ENCODE peak calls at places on chromosomes 13 and 19, in five cellular contexts. One of them, this sample, is unnamed. For H3K9me2, the result is how much of the 10 kb centered on the place peaks cover.

GRCh38 chr19:10887616-10888367 is 16.4 kb downstream of the CARM1 start:
- DNase-seq in Karpas-422: peak
- DNase-seq in MM.1S: no peak
- DNase-seq in PC-9: no peak
- DNase-seq in GM23338: no peak
- DNase-seq in this sample: no peak

GRCh38 chr13:74062933-74063332 is 71.3 kb downstream of the KLF12 start:
- DNase-seq in Karpas-422: peak
- DNase-seq in MM.1S: peak
- DNase-seq in PC-9: no peak
- DNase-seq in GM23338: no peak
- DNase-seq in this sample: no peak

GRCh38 chr19:46489445-46490272 is 6.0 kb downstream of the PNMA8B start:
- DNase-seq in MM.1S: no peak
- DNase-seq in Karpas-422: no peak
- DNase-seq in PC-9: no peak
- DNase-seq in GM23338: peak
- DNase-seq in this sample: peak

GRCh38 chr13:112740502-112741131 is 50.8 kb downstream of the ATP11A start:
- DNase-seq in MM.1S: no peak
- DNase-seq in GM23338: no peak
- DNase-seq in PC-9: no peak
- DNase-seq in Karpas-422: no peak
- DNase-seq in this sample: no peak

GRCh38 chr13:34720618-34721017 is 221.5 kb upstream of the NBEA start:
- DNase-seq in MM.1S: no peak
- DNase-seq in Karpas-422: no peak
- DNase-seq in PC-9: no peak
- DNase-seq in GM23338: no peak
- DNase-seq in this sample: no peak

GRCh38 chr19:42544146-42544545 is 15.9 kb upstream of the CEACAM1 start:
- DNase-seq in GM23338: no peak
- DNase-seq in Karpas-422: no peak
- DNase-seq in MM.1S: no peak
- DNase-seq in PC-9: no peak
- DNase-seq in this sample: no peak

GRCh38 chr13:108957369-108958012 is 328.1 kb downstream of the MYO16 start:
- DNase-seq in GM23338: peak
- DNase-seq in MM.1S: no peak
- DNase-seq in Karpas-422: no peak
- DNase-seq in PC-9: peak
- DNase-seq in this sample: no peak

GRCh38 chr13:101305981-101306411 is 110.3 kb downstream of the NALCN start:
- DNase-seq in MM.1S: no peak
- DNase-seq in PC-9: no peak
- DNase-seq in GM23338: no peak
- DNase-seq in Karpas-422: no peak
- DNase-seq in this sample: peak

GRCh38 chr13:43744630-43745029 is 42.1 kb downstream of the ENOX1 start:
- DNase-seq in GM23338: peak
- DNase-seq in Karpas-422: no peak
- DNase-seq in PC-9: no peak
- DNase-seq in MM.1S: no peak
- DNase-seq in this sample: no peak

GRCh38 chr19:47757617-47758432 is 12.5 kb downstream of the NOP53 start:
- DNase-seq in MM.1S: no peak
- DNase-seq in Karpas-422: no peak
- DNase-seq in GM23338: no peak
- DNase-seq in PC-9: no peak
- DNase-seq in this sample: no peak
- H3K9me2 ChIP-seq in MM.1S: under half
- H3K9me2 ChIP-seq in Karpas-422: under half
- H3K9me2 ChIP-seq in GM23338: under half
- H3K9me2 ChIP-seq in PC-9: under half
- H3K9me2 ChIP-seq in this sample: under half

DNA sequence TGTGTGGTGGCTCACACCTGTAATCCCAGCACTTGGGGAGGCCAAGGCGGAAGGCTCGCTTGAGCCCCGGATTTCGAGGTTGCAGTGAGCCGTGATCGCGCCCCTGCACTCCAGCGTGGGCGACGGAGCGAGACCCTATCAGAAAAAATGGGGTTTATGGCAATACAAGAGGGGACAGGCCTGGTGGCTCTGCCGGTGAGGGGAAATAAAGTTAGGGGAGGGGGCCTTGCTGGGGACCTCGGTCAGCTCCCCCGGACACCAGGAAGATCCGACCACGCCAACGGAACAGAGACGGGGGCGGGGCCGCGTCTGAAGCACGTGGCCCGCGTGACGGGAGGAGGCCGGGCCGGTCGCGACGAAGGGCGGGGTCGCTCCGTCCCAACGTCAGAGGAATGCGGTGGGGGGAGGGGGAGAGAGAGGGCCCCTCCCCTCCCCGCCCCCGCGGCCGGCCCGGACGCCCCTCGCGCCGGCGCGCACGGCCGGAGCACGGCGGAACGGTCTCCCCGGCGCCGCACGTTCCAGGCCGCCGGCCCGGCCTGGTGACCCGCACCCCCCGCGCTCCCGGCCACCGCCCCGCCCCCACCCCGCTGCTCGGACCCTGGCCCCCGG is 1.9 kb upstream of the HNRNPL start:
- DNase-seq in Karpas-422: peak
- DNase-seq in PC-9: peak
- DNase-seq in MM.1S: peak
- DNase-seq in GM23338: peak
- DNase-seq in this sample: peak
- H3K9me2 ChIP-seq in Karpas-422: under half
- H3K9me2 ChIP-seq in PC-9: under half
- H3K9me2 ChIP-seq in MM.1S: under half
- H3K9me2 ChIP-seq in GM23338: under half
- H3K9me2 ChIP-seq in this sample: under half

DNA sequence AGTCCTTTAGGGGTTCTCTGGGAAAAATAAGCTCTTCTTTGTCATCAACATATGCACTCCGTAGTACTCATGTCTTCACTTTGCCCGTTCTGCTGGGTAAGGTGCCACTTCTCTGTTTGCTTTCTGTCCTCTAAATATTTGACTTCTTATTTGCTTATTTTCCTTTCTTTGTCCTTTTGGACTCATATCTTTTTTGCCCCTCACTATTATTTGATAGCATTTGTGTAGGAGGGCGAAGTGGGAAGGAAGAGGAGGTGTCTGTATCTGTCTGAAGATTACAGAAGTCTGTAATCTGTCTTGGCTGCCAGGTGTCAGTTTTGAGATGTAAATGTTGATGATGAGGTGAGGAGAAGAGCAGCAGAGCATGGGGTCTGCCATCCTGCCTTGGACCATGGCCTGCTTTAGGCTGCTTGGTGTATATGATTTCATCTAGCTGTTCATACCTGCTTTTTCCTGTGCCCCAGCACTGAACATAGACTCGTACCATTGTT is 30.8 kb downstream of the USPL1 start:
- DNase-seq in GM23338: no peak
- DNase-seq in PC-9: no peak
- DNase-seq in MM.1S: no peak
- DNase-seq in Karpas-422: peak
- DNase-seq in this sample: no peak
- H3K9me2 ChIP-seq in GM23338: under half
- H3K9me2 ChIP-seq in PC-9: under half
- H3K9me2 ChIP-seq in MM.1S: under half
- H3K9me2 ChIP-seq in Karpas-422: under half
- H3K9me2 ChIP-seq in this sample: under half

GRCh38 chr19:4444765-4445741 is 12.5 kb downstream of the UBXN6 start:
- DNase-seq in Karpas-422: no peak
- DNase-seq in PC-9: no peak
- DNase-seq in MM.1S: no peak
- DNase-seq in GM23338: no peak
- DNase-seq in this sample: no peak
- H3K9me2 ChIP-seq in Karpas-422: under half
- H3K9me2 ChIP-seq in PC-9: under half
- H3K9me2 ChIP-seq in MM.1S: under half
- H3K9me2 ChIP-seq in GM23338: under half
- H3K9me2 ChIP-seq in this sample: under half

DNA sequence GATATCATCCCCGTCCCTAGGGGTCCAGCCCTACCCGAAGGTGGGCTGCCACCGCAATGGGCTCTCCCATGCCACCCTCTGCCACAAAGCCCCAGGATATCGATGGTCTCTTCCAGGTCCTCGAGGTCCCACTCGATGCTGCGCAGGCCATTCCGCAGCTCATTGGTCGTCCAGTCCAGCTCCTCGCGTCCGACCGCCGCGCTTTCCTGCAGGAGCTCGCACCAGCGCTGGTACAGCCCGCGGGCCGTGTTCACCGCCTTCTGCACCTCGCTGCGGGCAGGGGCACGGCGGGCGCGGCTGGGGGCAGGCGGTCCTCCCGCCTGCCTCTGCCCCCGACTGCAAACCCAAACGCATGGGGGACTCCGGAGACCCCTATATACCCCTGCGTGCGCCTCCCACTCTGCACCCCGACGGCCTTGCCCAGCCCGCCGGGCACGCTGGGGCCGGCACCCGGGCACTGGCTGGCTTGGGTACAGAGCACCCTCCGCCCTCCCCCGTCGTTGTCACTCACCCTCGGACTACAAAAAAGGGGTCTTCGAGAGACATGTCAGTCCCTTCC is 468 bp downstream of the STX10 start:
- DNase-seq in PC-9: peak
- DNase-seq in GM23338: peak
- DNase-seq in Karpas-422: peak
- DNase-seq in MM.1S: peak
- DNase-seq in this sample: peak
- H3K9me2 ChIP-seq in PC-9: under half
- H3K9me2 ChIP-seq in GM23338: under half
- H3K9me2 ChIP-seq in Karpas-422: under half
- H3K9me2 ChIP-seq in MM.1S: under half
- H3K9me2 ChIP-seq in this sample: under half

DNA sequence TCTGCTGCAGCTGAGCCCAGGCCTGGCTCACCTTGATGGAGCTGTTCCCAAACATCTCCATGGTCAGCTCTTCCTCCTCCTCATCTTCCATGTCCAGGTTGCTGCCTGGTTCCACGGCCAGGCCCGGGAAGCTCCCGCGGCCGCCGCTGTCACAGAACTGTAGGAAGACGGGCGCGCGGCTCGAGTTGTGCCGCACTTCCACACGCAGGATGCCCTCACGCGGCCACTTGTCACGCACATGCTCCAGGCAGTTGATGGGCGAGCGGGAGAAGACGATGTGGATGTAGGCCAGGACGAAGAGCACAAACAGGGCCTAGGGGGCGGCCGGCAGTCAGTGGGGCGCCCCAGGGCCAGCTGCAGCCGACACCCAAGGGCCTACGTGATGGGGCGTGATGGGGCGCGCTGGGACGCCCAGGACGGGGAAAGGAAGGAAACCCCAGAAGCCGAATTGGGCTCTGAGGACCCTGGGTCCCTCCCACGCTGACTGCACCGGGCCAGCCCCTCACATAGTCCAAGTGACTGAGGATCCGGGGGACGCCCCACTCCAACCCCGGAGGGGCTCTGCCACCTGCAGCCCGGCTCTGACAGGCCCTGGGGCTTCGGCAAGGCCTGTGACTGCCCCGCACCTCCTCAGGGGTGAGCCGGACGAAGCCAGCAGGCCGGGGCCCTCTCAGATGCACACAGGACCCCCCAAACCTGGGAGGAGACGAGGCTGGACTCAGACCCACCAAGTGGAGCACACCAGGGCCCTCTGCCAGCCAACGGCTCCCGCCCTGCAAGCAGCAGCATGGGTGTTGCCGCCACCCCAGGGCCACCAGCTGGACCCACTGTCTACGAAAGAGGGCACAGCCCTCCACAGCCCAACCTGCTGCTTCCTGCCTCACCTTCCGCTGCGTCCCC is 6.5 kb downstream of the TMEM259 start:
- DNase-seq in PC-9: no peak
- DNase-seq in GM23338: no peak
- DNase-seq in Karpas-422: no peak
- DNase-seq in MM.1S: no peak
- DNase-seq in this sample: no peak
- H3K9me2 ChIP-seq in PC-9: under half
- H3K9me2 ChIP-seq in GM23338: under half
- H3K9me2 ChIP-seq in Karpas-422: under half
- H3K9me2 ChIP-seq in MM.1S: under half
- H3K9me2 ChIP-seq in this sample: under half

DNA sequence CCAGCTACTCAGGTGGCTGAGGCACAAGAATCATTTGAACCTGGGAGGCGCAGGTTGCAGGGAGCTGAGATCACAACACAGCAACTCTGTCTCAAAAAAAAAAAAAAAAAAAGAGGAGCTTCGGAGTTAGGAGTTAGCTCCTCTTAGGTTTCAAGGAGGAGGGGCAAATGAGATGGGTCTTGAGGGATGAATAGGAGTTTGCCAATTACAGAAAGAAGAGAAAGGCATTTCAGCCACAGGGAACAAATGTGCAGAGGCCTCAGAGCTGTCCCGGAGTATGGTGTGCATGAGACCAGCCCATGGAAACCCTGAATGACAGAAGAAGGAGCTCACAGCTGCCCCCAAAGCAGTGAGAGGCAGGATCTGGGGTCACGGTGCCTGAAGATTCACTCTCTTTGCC is 24.6 kb downstream of the TLE2 start:
- DNase-seq in PC-9: no peak
- DNase-seq in GM23338: no peak
- DNase-seq in MM.1S: no peak
- DNase-seq in Karpas-422: no peak
- DNase-seq in this sample: no peak
- H3K9me2 ChIP-seq in PC-9: under half
- H3K9me2 ChIP-seq in GM23338: under half
- H3K9me2 ChIP-seq in MM.1S: under half
- H3K9me2 ChIP-seq in Karpas-422: under half
- H3K9me2 ChIP-seq in this sample: under half

GRCh38 chr13:110854866-110855265 is 60.0 kb downstream of the ANKRD10 start:
- DNase-seq in GM23338: no peak
- DNase-seq in MM.1S: no peak
- DNase-seq in PC-9: no peak
- DNase-seq in Karpas-422: no peak
- DNase-seq in this sample: no peak

GRCh38 chr13:110850006-110850405 is 64.9 kb downstream of the ANKRD10 start:
- DNase-seq in PC-9: no peak
- DNase-seq in Karpas-422: no peak
- DNase-seq in GM23338: no peak
- DNase-seq in MM.1S: no peak
- DNase-seq in this sample: no peak

GRCh38 chr13:110850840-110851239 is 64.0 kb downstream of the ANKRD10 start:
- DNase-seq in Karpas-422: no peak
- DNase-seq in GM23338: no peak
- DNase-seq in MM.1S: no peak
- DNase-seq in PC-9: no peak
- DNase-seq in this sample: no peak

GRCh38 chr13:110855363-110855762 is 59.5 kb downstream of the ANKRD10 start:
- DNase-seq in GM23338: no peak
- DNase-seq in PC-9: no peak
- DNase-seq in Karpas-422: no peak
- DNase-seq in MM.1S: peak
- DNase-seq in this sample: no peak

DNA sequence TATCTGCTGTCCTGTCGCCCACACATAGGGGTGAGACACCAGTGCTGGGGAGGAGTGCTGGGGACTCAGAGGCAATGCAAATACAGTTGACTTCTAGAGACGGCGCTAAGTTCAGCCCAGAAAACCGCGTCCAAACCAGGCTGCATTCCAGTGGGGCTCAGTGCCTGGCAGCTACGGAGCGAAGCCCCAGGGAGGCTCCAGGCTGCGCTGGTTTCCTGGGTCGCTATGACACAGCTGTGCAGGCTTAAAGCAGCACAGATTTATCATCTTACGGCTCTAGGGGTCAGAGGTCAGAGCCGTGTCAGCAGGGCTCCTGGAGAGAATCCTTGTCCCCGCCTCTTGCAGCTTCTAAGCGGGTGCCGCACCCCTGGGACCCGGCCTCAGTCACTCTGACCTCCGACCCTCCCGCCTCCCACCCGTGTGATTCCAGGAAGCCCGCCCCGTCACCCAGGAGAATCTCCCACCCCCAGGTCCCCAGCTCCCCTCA is 61.6 kb downstream of the ANKRD10 start:
- DNase-seq in MM.1S: no peak
- DNase-seq in Karpas-422: no peak
- DNase-seq in PC-9: no peak
- DNase-seq in GM23338: peak
- DNase-seq in this sample: no peak
- H3K9me2 ChIP-seq in MM.1S: under half
- H3K9me2 ChIP-seq in Karpas-422: under half
- H3K9me2 ChIP-seq in PC-9: under half
- H3K9me2 ChIP-seq in GM23338: under half
- H3K9me2 ChIP-seq in this sample: under half

This sample was measured in SK-N-SH.